ENCODE peak calls at places on chromosomes 16 and 17, in eight cellular contexts. One of them, this sample, is unnamed.
A peak's percentile ranks its signal among the peaks of the same experiment; 100 is the strongest.

GRCh38 chr17:10651927-10652326 is 5.2 kb downstream of the MYH3 start:
- DNase-seq in MV-4-11: no peak
- DNase-seq in transverse colon: no peak
- DNase-seq in hippocampal formation: no peak
- DNase-seq in naive thymus-derived CD4-positive, alpha-beta T cell: no peak
- DNase-seq in A549: no peak
- DNase-seq in astrocyte of the spinal cord: no peak
- DNase-seq in HuH-7: no peak
- DNase-seq in this sample: no peak

GRCh38 chr16:67326472-67327309 is at the start of the genes KCTD19 and LRRC36:
- DNase-seq in MV-4-11: no peak
- DNase-seq in transverse colon: peak; percentile 85
- DNase-seq in hippocampal formation: peak; percentile 13
- DNase-seq in naive thymus-derived CD4-positive, alpha-beta T cell: peak; percentile 29
- DNase-seq in A549: peak; percentile 80
- DNase-seq in astrocyte of the spinal cord: peak; percentile 20
- DNase-seq in HuH-7: peak; percentile 91
- DNase-seq in this sample: peak; percentile 35

GRCh38 chr16:69762843-69763556 is 868 bp downstream of the WWP2 start:
- DNase-seq in MV-4-11: peak; percentile 41
- DNase-seq in transverse colon: peak; percentile 30
- DNase-seq in hippocampal formation: no peak
- DNase-seq in naive thymus-derived CD4-positive, alpha-beta T cell: no peak
- DNase-seq in A549: peak; percentile 23
- DNase-seq in astrocyte of the spinal cord: peak; percentile 42
- DNase-seq in HuH-7: no peak
- DNase-seq in this sample: no peak

GRCh38 chr17:37770631-37771518 is 26.0 kb upstream of the HNF1B start:
- DNase-seq in MV-4-11: no peak
- DNase-seq in transverse colon: peak; percentile 83
- DNase-seq in hippocampal formation: no peak
- DNase-seq in naive thymus-derived CD4-positive, alpha-beta T cell: peak; percentile 11
- DNase-seq in A549: peak; percentile 82
- DNase-seq in astrocyte of the spinal cord: peak; percentile 68
- DNase-seq in HuH-7: peak; percentile 56
- DNase-seq in this sample: peak; percentile 9

GRCh38 chr17:50658602-50659001 is 23.9 kb downstream of the ABCC3 start:
- DNase-seq in MV-4-11: no peak
- DNase-seq in transverse colon: no peak
- DNase-seq in hippocampal formation: no peak
- DNase-seq in naive thymus-derived CD4-positive, alpha-beta T cell: no peak
- DNase-seq in A549: no peak
- DNase-seq in astrocyte of the spinal cord: no peak
- DNase-seq in HuH-7: no peak
- DNase-seq in this sample: no peak

GRCh38 chr17:76539631-76540271 is at the start of gene PRCD:
- DNase-seq in MV-4-11: no peak
- DNase-seq in transverse colon: no peak
- DNase-seq in hippocampal formation: no peak
- DNase-seq in naive thymus-derived CD4-positive, alpha-beta T cell: no peak
- DNase-seq in A549: peak; percentile 43
- DNase-seq in astrocyte of the spinal cord: no peak
- DNase-seq in HuH-7: no peak
- DNase-seq in this sample: no peak

GRCh38 chr16:24993722-24994686 is 21.2 kb downstream of the ARHGAP17 start:
- DNase-seq in MV-4-11: no peak
- DNase-seq in transverse colon: peak; percentile 59
- DNase-seq in hippocampal formation: no peak
- DNase-seq in naive thymus-derived CD4-positive, alpha-beta T cell: no peak
- DNase-seq in A549: peak; percentile 75
- DNase-seq in astrocyte of the spinal cord: peak; percentile 93
- DNase-seq in HuH-7: no peak
- DNase-seq in this sample: peak; percentile 46

GRCh38 chr17:69972251-69972650 is 102.8 kb upstream of the KCNJ16 start:
- DNase-seq in MV-4-11: no peak
- DNase-seq in transverse colon: no peak
- DNase-seq in hippocampal formation: no peak
- DNase-seq in naive thymus-derived CD4-positive, alpha-beta T cell: no peak
- DNase-seq in A549: no peak
- DNase-seq in astrocyte of the spinal cord: no peak
- DNase-seq in HuH-7: no peak
- DNase-seq in this sample: no peak

GRCh38 chr17:42453544-42453943 is 5.1 kb upstream of the ATP6V0A1 start:
- DNase-seq in MV-4-11: peak; percentile 91
- DNase-seq in transverse colon: no peak
- DNase-seq in hippocampal formation: no peak
- DNase-seq in naive thymus-derived CD4-positive, alpha-beta T cell: no peak
- DNase-seq in A549: no peak
- DNase-seq in astrocyte of the spinal cord: no peak
- DNase-seq in HuH-7: no peak
- DNase-seq in this sample: no peak

GRCh38 chr17:12250973-12251372 is 230.3 kb downstream of the MAP2K4 start:
- DNase-seq in MV-4-11: no peak
- DNase-seq in transverse colon: no peak
- DNase-seq in hippocampal formation: no peak
- DNase-seq in naive thymus-derived CD4-positive, alpha-beta T cell: no peak
- DNase-seq in A549: no peak
- DNase-seq in astrocyte of the spinal cord: no peak
- DNase-seq in HuH-7: no peak
- DNase-seq in this sample: no peak

GRCh38 chr16:23424292-23424958 is 28.6 kb downstream of the COG7 start:
- DNase-seq in MV-4-11: no peak
- DNase-seq in transverse colon: peak; percentile 84
- DNase-seq in hippocampal formation: no peak
- DNase-seq in naive thymus-derived CD4-positive, alpha-beta T cell: no peak
- DNase-seq in A549: peak; percentile 90
- DNase-seq in astrocyte of the spinal cord: no peak
- DNase-seq in HuH-7: no peak
- DNase-seq in this sample: no peak

GRCh38 chr17:44677136-44677535 is 12.4 kb downstream of the CCDC43 start:
- DNase-seq in MV-4-11: no peak
- DNase-seq in transverse colon: no peak
- DNase-seq in hippocampal formation: no peak
- DNase-seq in naive thymus-derived CD4-positive, alpha-beta T cell: no peak
- DNase-seq in A549: no peak
- DNase-seq in astrocyte of the spinal cord: peak; percentile 22
- DNase-seq in HuH-7: no peak
- DNase-seq in this sample: no peak

GRCh38 chr17:30091771-30092170 is 24.8 kb upstream of the NSRP1 start:
- DNase-seq in MV-4-11: no peak
- DNase-seq in transverse colon: no peak
- DNase-seq in hippocampal formation: no peak
- DNase-seq in naive thymus-derived CD4-positive, alpha-beta T cell: no peak
- DNase-seq in A549: peak; percentile 24
- DNase-seq in astrocyte of the spinal cord: peak; percentile 69
- DNase-seq in HuH-7: no peak
- DNase-seq in this sample: no peak

GRCh38 chr17:15475620-15476354 is 8.4 kb upstream of the CDRT4 start:
- DNase-seq in MV-4-11: no peak
- DNase-seq in transverse colon: no peak
- DNase-seq in hippocampal formation: no peak
- DNase-seq in naive thymus-derived CD4-positive, alpha-beta T cell: no peak
- DNase-seq in A549: no peak
- DNase-seq in astrocyte of the spinal cord: peak; percentile 45
- DNase-seq in HuH-7: no peak
- DNase-seq in this sample: no peak

GRCh38 chr17:75109047-75109406 is 742 bp upstream of the ARMC7 start:
- DNase-seq in MV-4-11: no peak
- DNase-seq in transverse colon: no peak
- DNase-seq in hippocampal formation: no peak
- DNase-seq in naive thymus-derived CD4-positive, alpha-beta T cell: no peak
- DNase-seq in A549: no peak
- DNase-seq in astrocyte of the spinal cord: no peak
- DNase-seq in HuH-7: no peak
- DNase-seq in this sample: no peak

GRCh38 chr16:56350491-56351405 is 74.6 kb downstream of the AMFR start:
- DNase-seq in MV-4-11: no peak
- DNase-seq in transverse colon: no peak
- DNase-seq in hippocampal formation: no peak
- DNase-seq in naive thymus-derived CD4-positive, alpha-beta T cell: no peak
- DNase-seq in A549: no peak
- DNase-seq in astrocyte of the spinal cord: no peak
- DNase-seq in HuH-7: no peak
- DNase-seq in this sample: no peak

GRCh38 chr16:57815987-57816745 is 13.9 kb upstream of the KIFC3 start:
- DNase-seq in MV-4-11: peak; percentile 82
- DNase-seq in transverse colon: peak; percentile 80
- DNase-seq in hippocampal formation: peak; percentile 41
- DNase-seq in naive thymus-derived CD4-positive, alpha-beta T cell: no peak
- DNase-seq in A549: peak; percentile 81
- DNase-seq in astrocyte of the spinal cord: peak; percentile 94
- DNase-seq in HuH-7: no peak
- DNase-seq in this sample: peak; percentile 60

GRCh38 chr16:66486773-66487579 is 59.9 kb downstream of the BEAN1 start:
- DNase-seq in MV-4-11: peak; percentile 37
- DNase-seq in transverse colon: no peak
- DNase-seq in hippocampal formation: no peak
- DNase-seq in naive thymus-derived CD4-positive, alpha-beta T cell: no peak
- DNase-seq in A549: peak; percentile 33
- DNase-seq in astrocyte of the spinal cord: peak; percentile 91
- DNase-seq in HuH-7: no peak
- DNase-seq in this sample: peak; percentile 51

GRCh38 chr17:17089206-17089550 is 46.9 kb downstream of the MPRIP start:
- DNase-seq in MV-4-11: no peak
- DNase-seq in transverse colon: no peak
- DNase-seq in hippocampal formation: no peak
- DNase-seq in naive thymus-derived CD4-positive, alpha-beta T cell: no peak
- DNase-seq in A549: no peak
- DNase-seq in astrocyte of the spinal cord: no peak
- DNase-seq in HuH-7: no peak
- DNase-seq in this sample: no peak

GRCh38 chr16:2083876-2084687 is 36.3 kb downstream of the TSC2 start:
- DNase-seq in MV-4-11: no peak
- DNase-seq in transverse colon: no peak
- DNase-seq in hippocampal formation: no peak
- DNase-seq in naive thymus-derived CD4-positive, alpha-beta T cell: no peak
- DNase-seq in A549: no peak
- DNase-seq in astrocyte of the spinal cord: no peak
- DNase-seq in HuH-7: no peak
- DNase-seq in this sample: no peak

GRCh38 chr16:84007946-84008345 is 34.6 kb downstream of the SLC38A8 start:
- DNase-seq in MV-4-11: no peak
- DNase-seq in transverse colon: no peak
- DNase-seq in hippocampal formation: no peak
- DNase-seq in naive thymus-derived CD4-positive, alpha-beta T cell: no peak
- DNase-seq in A549: no peak
- DNase-seq in astrocyte of the spinal cord: no peak
- DNase-seq in HuH-7: no peak
- DNase-seq in this sample: no peak

GRCh38 chr16:88430524-88431446 is 22.3 kb upstream of the ZFPM1 start:
- DNase-seq in MV-4-11: peak; percentile 54
- DNase-seq in transverse colon: peak; percentile 39
- DNase-seq in hippocampal formation: no peak
- DNase-seq in naive thymus-derived CD4-positive, alpha-beta T cell: peak; percentile 53
- DNase-seq in A549: no peak
- DNase-seq in astrocyte of the spinal cord: peak; percentile 29
- DNase-seq in HuH-7: no peak
- DNase-seq in this sample: no peak

GRCh38 chr17:72749119-72749572 is 343.3 kb downstream of the SLC39A11 start:
- DNase-seq in MV-4-11: no peak
- DNase-seq in transverse colon: peak; percentile 66
- DNase-seq in hippocampal formation: no peak
- DNase-seq in naive thymus-derived CD4-positive, alpha-beta T cell: no peak
- DNase-seq in A549: no peak
- DNase-seq in astrocyte of the spinal cord: no peak
- DNase-seq in HuH-7: peak; percentile 67
- DNase-seq in this sample: no peak

GRCh38 chr16:50252082-50252611 is 14.2 kb upstream of the ADCY7 start:
- DNase-seq in MV-4-11: no peak
- DNase-seq in transverse colon: no peak
- DNase-seq in hippocampal formation: peak; percentile 35
- DNase-seq in naive thymus-derived CD4-positive, alpha-beta T cell: no peak
- DNase-seq in A549: no peak
- DNase-seq in astrocyte of the spinal cord: no peak
- DNase-seq in HuH-7: no peak
- DNase-seq in this sample: no peak

GRCh38 chr17:14297161-14297851 is 3.6 kb upstream of the HS3ST3B1 start:
- DNase-seq in MV-4-11: peak; percentile 51
- DNase-seq in transverse colon: no peak
- DNase-seq in hippocampal formation: no peak
- DNase-seq in naive thymus-derived CD4-positive, alpha-beta T cell: no peak
- DNase-seq in A549: peak; percentile 29
- DNase-seq in astrocyte of the spinal cord: peak; percentile 51
- DNase-seq in HuH-7: peak; percentile 77
- DNase-seq in this sample: peak; percentile 62

GRCh38 chr16:87074635-87075318 is 242.4 kb downstream of the C16orf95 start:
- DNase-seq in MV-4-11: no peak
- DNase-seq in transverse colon: peak; percentile 23
- DNase-seq in hippocampal formation: no peak
- DNase-seq in naive thymus-derived CD4-positive, alpha-beta T cell: no peak
- DNase-seq in A549: no peak
- DNase-seq in astrocyte of the spinal cord: peak; percentile 1
- DNase-seq in HuH-7: no peak
- DNase-seq in this sample: no peak

This sample was measured in T1000.